ENCODE peak calls at places on chromosomes 16 and 17, in seven cellular contexts. One of them, this sample, is unnamed.

GRCh38 chr17:66903781-66904180 is 60.7 kb upstream of the CACNG4 start:
- DNase-seq in BE2C: no peak
- DNase-seq in GM06990: no peak
- DNase-seq in mucosa of descending colon: no peak
- DNase-seq in sigmoid colon: no peak
- DNase-seq in SJCRH30: no peak
- DNase-seq in lower lobe of right lung: no peak
- DNase-seq in this sample: no peak

GRCh38 chr17:48427598-48427997 is 2.4 kb downstream of the SKAP1 start:
- DNase-seq in lower lobe of right lung: no peak
- DNase-seq in mucosa of descending colon: no peak
- DNase-seq in SJCRH30: peak
- DNase-seq in GM06990: peak
- DNase-seq in BE2C: no peak
- DNase-seq in sigmoid colon: no peak
- DNase-seq in this sample: no peak

GRCh38 chr17:17698371-17698770 is 17.1 kb downstream of the RAI1 start:
- DNase-seq in BE2C: no peak
- DNase-seq in SJCRH30: no peak
- DNase-seq in lower lobe of right lung: no peak
- DNase-seq in sigmoid colon: no peak
- DNase-seq in GM06990: no peak
- DNase-seq in mucosa of descending colon: no peak
- DNase-seq in this sample: no peak

GRCh38 chr17:76388966-76389888 is 4.8 kb downstream of the SPHK1 start:
- DNase-seq in sigmoid colon: no peak
- DNase-seq in BE2C: no peak
- DNase-seq in GM06990: no peak
- DNase-seq in mucosa of descending colon: no peak
- DNase-seq in lower lobe of right lung: no peak
- DNase-seq in SJCRH30: no peak
- DNase-seq in this sample: no peak

GRCh38 chr16:75280331-75280804 is 28.9 kb upstream of the BCAR1 start:
- DNase-seq in sigmoid colon: no peak
- DNase-seq in lower lobe of right lung: no peak
- DNase-seq in SJCRH30: no peak
- DNase-seq in mucosa of descending colon: no peak
- DNase-seq in BE2C: no peak
- DNase-seq in GM06990: no peak
- DNase-seq in this sample: no peak

GRCh38 chr17:63622571-63623390 is 564 bp downstream of the MAP3K3 start:
- DNase-seq in sigmoid colon: peak
- DNase-seq in BE2C: peak
- DNase-seq in GM06990: peak
- DNase-seq in SJCRH30: peak
- DNase-seq in lower lobe of right lung: peak
- DNase-seq in mucosa of descending colon: peak
- DNase-seq in this sample: peak

GRCh38 chr17:50149425-50150353 is 788 bp downstream of the PPP1R9B start:
- DNase-seq in mucosa of descending colon: peak
- DNase-seq in GM06990: peak
- DNase-seq in lower lobe of right lung: peak
- DNase-seq in sigmoid colon: peak
- DNase-seq in SJCRH30: peak
- DNase-seq in BE2C: peak
- DNase-seq in this sample: peak

GRCh38 chr16:53973021-53973420 is 269.1 kb downstream of the FTO start:
- DNase-seq in lower lobe of right lung: no peak
- DNase-seq in GM06990: no peak
- DNase-seq in sigmoid colon: no peak
- DNase-seq in SJCRH30: no peak
- DNase-seq in BE2C: no peak
- DNase-seq in mucosa of descending colon: no peak
- DNase-seq in this sample: no peak

GRCh38 chr17:70320642-70321345 is 151.5 kb downstream of the KCNJ2 start:
- DNase-seq in lower lobe of right lung: peak
- DNase-seq in mucosa of descending colon: no peak
- DNase-seq in sigmoid colon: no peak
- DNase-seq in SJCRH30: no peak
- DNase-seq in BE2C: peak
- DNase-seq in GM06990: no peak
- DNase-seq in this sample: no peak

GRCh38 chr16:70444249-70445063 is 5.6 kb upstream of the ST3GAL2 start:
- DNase-seq in BE2C: no peak
- DNase-seq in sigmoid colon: no peak
- DNase-seq in mucosa of descending colon: no peak
- DNase-seq in lower lobe of right lung: no peak
- DNase-seq in SJCRH30: no peak
- DNase-seq in GM06990: no peak
- DNase-seq in this sample: no peak

GRCh38 chr17:65172511-65173136 is 35.5 kb downstream of the RGS9 start:
- DNase-seq in sigmoid colon: no peak
- DNase-seq in lower lobe of right lung: no peak
- DNase-seq in BE2C: no peak
- DNase-seq in SJCRH30: no peak
- DNase-seq in GM06990: no peak
- DNase-seq in mucosa of descending colon: no peak
- DNase-seq in this sample: no peak

GRCh38 chr16:23807028-23807427 is 28.8 kb upstream of the PRKCB start:
- DNase-seq in lower lobe of right lung: peak
- DNase-seq in sigmoid colon: no peak
- DNase-seq in BE2C: no peak
- DNase-seq in SJCRH30: no peak
- DNase-seq in mucosa of descending colon: no peak
- DNase-seq in GM06990: no peak
- DNase-seq in this sample: no peak

GRCh38 chr17:42188749-42189650 is 3.7 kb upstream of the HCRT start:
- DNase-seq in sigmoid colon: no peak
- DNase-seq in GM06990: no peak
- DNase-seq in SJCRH30: no peak
- DNase-seq in mucosa of descending colon: no peak
- DNase-seq in lower lobe of right lung: no peak
- DNase-seq in BE2C: no peak
- DNase-seq in this sample: no peak

GRCh38 chr17:38568274-38568673 is 37.5 kb downstream of the SRCIN1 start:
- DNase-seq in SJCRH30: no peak
- DNase-seq in lower lobe of right lung: no peak
- DNase-seq in sigmoid colon: no peak
- DNase-seq in BE2C: no peak
- DNase-seq in GM06990: no peak
- DNase-seq in mucosa of descending colon: no peak
- DNase-seq in this sample: no peak

GRCh38 chr16:66617010-66617434 is 12.5 kb downstream of the CMTM3 start:
- DNase-seq in SJCRH30: no peak
- DNase-seq in mucosa of descending colon: no peak
- DNase-seq in GM06990: no peak
- DNase-seq in sigmoid colon: no peak
- DNase-seq in BE2C: no peak
- DNase-seq in lower lobe of right lung: no peak
- DNase-seq in this sample: no peak

GRCh38 chr17:33292184-33292980 is 713 bp downstream of the ASIC2 start:
- DNase-seq in lower lobe of right lung: no peak
- DNase-seq in sigmoid colon: no peak
- DNase-seq in SJCRH30: no peak
- DNase-seq in GM06990: peak
- DNase-seq in BE2C: peak
- DNase-seq in mucosa of descending colon: peak
- DNase-seq in this sample: peak
- H3K4me3 ChIP-seq in lower lobe of right lung: peak
- H3K4me3 ChIP-seq in sigmoid colon: peak
- H3K4me3 ChIP-seq in SJCRH30: no peak
- H3K4me3 ChIP-seq in GM06990: no peak
- H3K4me3 ChIP-seq in BE2C: peak
- H3K4me3 ChIP-seq in mucosa of descending colon: peak
- H3K4me3 ChIP-seq in this sample: peak

GRCh38 chr16:57178793-57179212 is 7.0 kb downstream of the PSME3IP1 start:
- DNase-seq in SJCRH30: no peak
- DNase-seq in GM06990: no peak
- DNase-seq in lower lobe of right lung: no peak
- DNase-seq in BE2C: no peak
- DNase-seq in sigmoid colon: no peak
- DNase-seq in mucosa of descending colon: no peak
- DNase-seq in this sample: peak

GRCh38 chr16:57178296-57178695 is 7.5 kb downstream of the PSME3IP1 start:
- DNase-seq in lower lobe of right lung: no peak
- DNase-seq in BE2C: no peak
- DNase-seq in sigmoid colon: no peak
- DNase-seq in GM06990: no peak
- DNase-seq in SJCRH30: no peak
- DNase-seq in mucosa of descending colon: no peak
- DNase-seq in this sample: no peak

GRCh38 chr16:57179429-57179828 is 6.4 kb downstream of the PSME3IP1 start:
- DNase-seq in mucosa of descending colon: no peak
- DNase-seq in lower lobe of right lung: no peak
- DNase-seq in sigmoid colon: no peak
- DNase-seq in BE2C: no peak
- DNase-seq in SJCRH30: no peak
- DNase-seq in GM06990: no peak
- DNase-seq in this sample: no peak

GRCh38 chr16:57172891-57173290 is 12.9 kb downstream of the PSME3IP1 start:
- DNase-seq in BE2C: no peak
- DNase-seq in GM06990: no peak
- DNase-seq in SJCRH30: no peak
- DNase-seq in mucosa of descending colon: no peak
- DNase-seq in sigmoid colon: no peak
- DNase-seq in lower lobe of right lung: no peak
- DNase-seq in this sample: no peak

GRCh38 chr16:57175896-57176295 is 9.9 kb downstream of the PSME3IP1 start:
- DNase-seq in BE2C: no peak
- DNase-seq in lower lobe of right lung: no peak
- DNase-seq in mucosa of descending colon: no peak
- DNase-seq in SJCRH30: no peak
- DNase-seq in sigmoid colon: no peak
- DNase-seq in GM06990: no peak
- DNase-seq in this sample: no peak
- H3K4me3 ChIP-seq in BE2C: no peak
- H3K4me3 ChIP-seq in lower lobe of right lung: no peak
- H3K4me3 ChIP-seq in mucosa of descending colon: no peak
- H3K4me3 ChIP-seq in SJCRH30: no peak
- H3K4me3 ChIP-seq in sigmoid colon: no peak
- H3K4me3 ChIP-seq in GM06990: no peak
- H3K4me3 ChIP-seq in this sample: no peak

GRCh38 chr17:7652659-7653343 is 2.1 kb downstream of the ATP1B2 start:
- DNase-seq in lower lobe of right lung: no peak
- DNase-seq in sigmoid colon: no peak
- DNase-seq in BE2C: no peak
- DNase-seq in SJCRH30: no peak
- DNase-seq in mucosa of descending colon: no peak
- DNase-seq in GM06990: no peak
- DNase-seq in this sample: no peak

GRCh38 chr17:7650509-7651096 is at the start of gene ATP1B2:
- DNase-seq in GM06990: peak
- DNase-seq in lower lobe of right lung: peak
- DNase-seq in SJCRH30: peak
- DNase-seq in sigmoid colon: peak
- DNase-seq in BE2C: peak
- DNase-seq in mucosa of descending colon: peak
- DNase-seq in this sample: peak

GRCh38 chr17:7651097-7651958 is 602 bp downstream of the ATP1B2 start:
- DNase-seq in lower lobe of right lung: no peak
- DNase-seq in sigmoid colon: no peak
- DNase-seq in GM06990: no peak
- DNase-seq in BE2C: no peak
- DNase-seq in mucosa of descending colon: no peak
- DNase-seq in SJCRH30: no peak
- DNase-seq in this sample: no peak

GRCh38 chr17:7654832-7655540 is 4.3 kb downstream of the ATP1B2 start:
- DNase-seq in sigmoid colon: no peak
- DNase-seq in lower lobe of right lung: no peak
- DNase-seq in mucosa of descending colon: no peak
- DNase-seq in SJCRH30: no peak
- DNase-seq in BE2C: no peak
- DNase-seq in GM06990: no peak
- DNase-seq in this sample: no peak

DNA sequence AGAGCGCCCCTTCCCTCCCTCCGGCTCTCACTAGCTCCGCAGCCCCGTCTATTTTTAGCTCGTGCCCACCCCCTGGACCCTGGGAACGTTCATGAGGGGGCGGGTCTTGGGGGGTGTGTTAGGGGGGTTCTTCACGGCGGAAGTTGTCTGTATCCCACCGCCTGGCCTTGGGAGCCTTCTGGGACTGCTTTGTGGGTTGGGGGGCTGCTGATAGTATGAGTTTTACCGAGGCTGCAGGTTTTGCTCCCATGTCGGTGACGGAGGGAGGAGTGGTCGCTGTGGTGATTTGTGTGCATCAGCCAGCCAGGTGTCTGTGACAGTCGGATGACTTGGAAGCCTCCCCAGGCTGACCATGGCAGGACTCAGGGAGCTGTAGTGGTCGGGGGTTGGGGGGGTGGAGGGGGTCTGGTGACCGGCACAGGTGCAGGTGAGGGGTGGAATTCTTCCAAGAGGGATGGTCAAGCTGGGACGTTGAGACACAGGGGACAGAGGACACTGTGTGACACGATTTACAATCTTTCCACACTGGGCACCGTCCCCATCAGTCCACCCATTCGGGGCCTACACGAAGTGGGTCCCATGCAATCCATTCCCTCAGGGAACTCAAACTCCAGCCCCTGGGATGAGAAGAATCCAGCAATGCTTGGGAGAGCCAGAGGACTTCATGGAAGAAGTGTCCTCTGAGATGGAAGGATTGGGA is 1.4 kb downstream of the ATP1B2 start:
- DNase-seq in mucosa of descending colon: no peak
- DNase-seq in sigmoid colon: no peak
- DNase-seq in BE2C: no peak
- DNase-seq in GM06990: no peak
- DNase-seq in SJCRH30: no peak
- DNase-seq in lower lobe of right lung: no peak
- DNase-seq in this sample: no peak
- H3K4me3 ChIP-seq in mucosa of descending colon: no peak
- H3K4me3 ChIP-seq in sigmoid colon: peak
- H3K4me3 ChIP-seq in BE2C: no peak
- H3K4me3 ChIP-seq in GM06990: no peak
- H3K4me3 ChIP-seq in SJCRH30: peak
- H3K4me3 ChIP-seq in lower lobe of right lung: peak
- H3K4me3 ChIP-seq in this sample: no peak

DNA sequence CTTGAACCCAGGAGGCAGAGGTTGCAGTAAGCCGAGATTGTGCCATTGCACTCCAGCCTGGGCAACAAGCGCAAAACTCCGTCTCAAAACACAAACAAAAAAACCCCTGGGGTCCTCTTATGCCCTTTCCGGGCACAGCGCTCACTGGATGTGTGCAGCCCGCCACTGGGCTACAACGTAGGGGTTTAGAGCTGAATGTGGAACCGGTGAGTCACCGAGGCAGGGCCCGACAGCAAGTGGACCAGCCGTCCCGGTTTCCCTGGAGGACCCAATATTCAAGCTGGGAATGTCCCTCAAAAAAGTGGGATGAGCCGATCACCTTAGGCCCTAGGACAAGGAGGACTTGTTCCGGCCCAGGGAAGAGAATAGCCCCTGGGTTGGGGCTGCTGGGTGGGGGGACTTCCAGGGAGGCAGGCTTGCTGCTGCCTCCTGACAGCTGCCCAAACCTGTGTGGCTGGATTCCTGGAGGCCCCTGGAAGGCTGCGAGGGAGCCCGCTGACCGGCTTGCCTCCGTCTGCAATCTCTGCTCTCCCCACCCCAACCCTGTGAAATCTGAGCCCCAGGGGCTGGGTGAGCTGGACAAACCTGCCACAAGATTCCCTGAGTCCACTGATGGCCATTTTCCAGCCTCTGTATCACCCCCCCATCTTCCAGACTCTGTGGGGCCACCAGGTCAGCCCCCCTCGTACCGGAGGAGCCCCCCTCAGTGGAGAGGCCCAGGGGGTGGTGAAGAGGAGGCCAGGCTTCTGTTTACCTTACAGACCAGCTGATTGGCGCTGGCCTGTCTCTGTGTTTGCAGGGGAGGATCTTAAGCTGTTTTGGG is 2.9 kb upstream of the CLDN9 start:
- DNase-seq in sigmoid colon: no peak
- DNase-seq in GM06990: no peak
- DNase-seq in SJCRH30: peak
- DNase-seq in BE2C: no peak
- DNase-seq in mucosa of descending colon: no peak
- DNase-seq in lower lobe of right lung: peak
- DNase-seq in this sample: no peak
- H3K4me3 ChIP-seq in sigmoid colon: no peak
- H3K4me3 ChIP-seq in GM06990: no peak
- H3K4me3 ChIP-seq in SJCRH30: peak
- H3K4me3 ChIP-seq in BE2C: no peak
- H3K4me3 ChIP-seq in mucosa of descending colon: no peak
- H3K4me3 ChIP-seq in lower lobe of right lung: no peak
- H3K4me3 ChIP-seq in this sample: no peak

This sample was measured in MG63.